ENCODE peak calls at places on chromosomes 6 and 20, in eight cellular contexts. One of them, this sample, is unnamed.

GRCh38 chr20:61620174-61620573 is 368.1 kb downstream of the CDH4 start:
- DNase-seq in BE2C: no peak
- DNase-seq in cardiac muscle cell: no peak
- DNase-seq in small intestine: no peak
- DNase-seq in lower lobe of right lung: no peak
- DNase-seq in fibroblast of lung: no peak
- DNase-seq in GM23338: no peak
- DNase-seq in GM23248: no peak
- DNase-seq in this sample: no peak

GRCh38 chr6:42555477-42556457 is 8.1 kb upstream of the UBR2 start:
- DNase-seq in lower lobe of right lung: no peak
- DNase-seq in BE2C: peak; percentile 60
- DNase-seq in fibroblast of lung: no peak
- DNase-seq in small intestine: peak; percentile 100
- DNase-seq in GM23338: peak; percentile 62
- DNase-seq in cardiac muscle cell: peak; percentile 7
- DNase-seq in GM23248: no peak
- DNase-seq in this sample: no peak

GRCh38 chr6:34317882-34318491 is 69.2 kb upstream of the SMIM29 start:
- DNase-seq in BE2C: no peak
- DNase-seq in GM23338: no peak
- DNase-seq in fibroblast of lung: no peak
- DNase-seq in lower lobe of right lung: no peak
- DNase-seq in GM23248: peak; percentile 38
- DNase-seq in cardiac muscle cell: peak; percentile 70
- DNase-seq in small intestine: no peak
- DNase-seq in this sample: no peak

GRCh38 chr20:1831606-1832005 is 63.6 kb upstream of the SIRPA start:
- DNase-seq in GM23338: no peak
- DNase-seq in fibroblast of lung: no peak
- DNase-seq in BE2C: no peak
- DNase-seq in lower lobe of right lung: no peak
- DNase-seq in GM23248: no peak
- DNase-seq in cardiac muscle cell: no peak
- DNase-seq in small intestine: no peak
- DNase-seq in this sample: no peak

GRCh38 chr20:61902213-61902869 is 163.3 kb downstream of the TAF4 start:
- DNase-seq in lower lobe of right lung: no peak
- DNase-seq in BE2C: no peak
- DNase-seq in GM23338: no peak
- DNase-seq in cardiac muscle cell: no peak
- DNase-seq in small intestine: no peak
- DNase-seq in fibroblast of lung: no peak
- DNase-seq in GM23248: no peak
- DNase-seq in this sample: peak; percentile 9

GRCh38 chr6:145017516-145017915 is 717.8 kb downstream of the EPM2A start:
- DNase-seq in small intestine: no peak
- DNase-seq in BE2C: no peak
- DNase-seq in fibroblast of lung: no peak
- DNase-seq in cardiac muscle cell: no peak
- DNase-seq in lower lobe of right lung: no peak
- DNase-seq in GM23248: peak; percentile 60
- DNase-seq in GM23338: no peak
- DNase-seq in this sample: no peak

GRCh38 chr6:26520088-26520839 is 17.9 kb upstream of the HMGN4 start:
- DNase-seq in GM23338: no peak
- DNase-seq in GM23248: peak; percentile 75
- DNase-seq in lower lobe of right lung: no peak
- DNase-seq in cardiac muscle cell: no peak
- DNase-seq in small intestine: no peak
- DNase-seq in fibroblast of lung: no peak
- DNase-seq in BE2C: peak; percentile 63
- DNase-seq in this sample: no peak

GRCh38 chr6:83429857-83430605 is 820 bp downstream of the ME1 start:
- DNase-seq in GM23338: peak; percentile 35
- DNase-seq in cardiac muscle cell: peak; percentile 47
- DNase-seq in BE2C: no peak
- DNase-seq in lower lobe of right lung: peak; percentile 55
- DNase-seq in small intestine: peak; percentile 85
- DNase-seq in GM23248: peak; percentile 53
- DNase-seq in fibroblast of lung: peak; percentile 46
- DNase-seq in this sample: no peak

GRCh38 chr6:168828800-168829199 is 387.8 kb downstream of the SMOC2 start:
- DNase-seq in small intestine: no peak
- DNase-seq in cardiac muscle cell: peak; percentile 68
- DNase-seq in fibroblast of lung: no peak
- DNase-seq in GM23248: no peak
- DNase-seq in lower lobe of right lung: no peak
- DNase-seq in BE2C: no peak
- DNase-seq in GM23338: no peak
- DNase-seq in this sample: no peak

GRCh38 chr6:156879235-156879995 is 102.2 kb downstream of the ARID1B start:
- DNase-seq in lower lobe of right lung: no peak
- DNase-seq in fibroblast of lung: peak; percentile 63
- DNase-seq in GM23338: no peak
- DNase-seq in cardiac muscle cell: no peak
- DNase-seq in small intestine: no peak
- DNase-seq in GM23248: no peak
- DNase-seq in BE2C: no peak
- DNase-seq in this sample: no peak

GRCh38 chr6:136774228-136775041 is 17.8 kb downstream of the MAP3K5 start:
- DNase-seq in lower lobe of right lung: no peak
- DNase-seq in GM23338: no peak
- DNase-seq in BE2C: no peak
- DNase-seq in small intestine: no peak
- DNase-seq in cardiac muscle cell: peak; percentile 82
- DNase-seq in GM23248: peak; percentile 79
- DNase-seq in fibroblast of lung: peak; percentile 90
- DNase-seq in this sample: no peak

GRCh38 chr6:142207265-142207877 is 60.3 kb downstream of the VTA1 start:
- DNase-seq in fibroblast of lung: peak; percentile 74
- DNase-seq in BE2C: peak; percentile 60
- DNase-seq in cardiac muscle cell: peak; percentile 79
- DNase-seq in GM23338: peak; percentile 90
- DNase-seq in lower lobe of right lung: peak; percentile 51
- DNase-seq in GM23248: peak; percentile 78
- DNase-seq in small intestine: peak; percentile 56
- DNase-seq in this sample: peak; percentile 25

GRCh38 chr6:142838821-142839685 is 105.9 kb downstream of the HIVEP2 start:
- DNase-seq in lower lobe of right lung: no peak
- DNase-seq in GM23248: peak; percentile 53
- DNase-seq in fibroblast of lung: no peak
- DNase-seq in GM23338: no peak
- DNase-seq in small intestine: peak; percentile 87
- DNase-seq in cardiac muscle cell: no peak
- DNase-seq in BE2C: no peak
- DNase-seq in this sample: no peak

DNA sequence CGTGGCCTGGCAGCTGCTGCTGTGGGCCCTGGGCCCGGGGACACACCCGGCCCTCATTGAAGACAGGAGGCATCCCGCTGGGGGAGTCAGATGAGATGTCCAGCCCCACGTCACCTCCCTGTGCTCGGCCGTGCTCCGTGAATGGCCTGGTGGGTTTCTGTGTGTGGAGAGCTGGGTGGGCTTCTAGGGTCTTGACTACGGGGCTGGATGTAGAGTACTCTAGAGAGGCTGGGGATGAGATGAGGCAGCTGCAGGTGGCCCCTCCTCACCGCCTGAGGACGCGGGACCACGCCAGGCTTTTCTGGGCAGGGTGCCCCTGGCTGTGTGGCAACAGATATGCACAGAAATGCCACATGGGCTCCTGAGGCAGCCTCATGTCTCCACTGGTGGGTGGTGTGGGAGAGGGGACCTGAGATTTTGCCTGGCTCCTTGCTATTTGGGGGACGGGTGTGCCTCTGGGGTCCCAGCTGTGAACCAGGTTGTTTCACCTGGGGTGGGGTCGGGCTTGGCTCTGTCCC is 8.4 kb upstream of the BHLHE23 start:
- DNase-seq in lower lobe of right lung: no peak
- DNase-seq in cardiac muscle cell: no peak
- DNase-seq in GM23248: no peak
- DNase-seq in BE2C: no peak
- DNase-seq in fibroblast of lung: no peak
- DNase-seq in GM23338: no peak
- DNase-seq in small intestine: no peak
- DNase-seq in this sample: no peak
- H3K4me1 ChIP-seq in lower lobe of right lung: no peaks in the 10 kb centered on the region
- H3K4me1 ChIP-seq in cardiac muscle cell: no peaks in the 10 kb centered on the region
- H3K4me1 ChIP-seq in GM23248: no peaks in the 10 kb centered on the region
- H3K4me1 ChIP-seq in BE2C: no peaks in the 10 kb centered on the region
- H3K4me1 ChIP-seq in fibroblast of lung: no peaks in the 10 kb centered on the region
- H3K4me1 ChIP-seq in GM23338: peaks cover 16% of the 10 kb centered on the region
- H3K4me1 ChIP-seq in small intestine: no peaks in the 10 kb centered on the region
- H3K4me1 ChIP-seq in this sample: peaks cover 16% of the 10 kb centered on the region

DNA sequence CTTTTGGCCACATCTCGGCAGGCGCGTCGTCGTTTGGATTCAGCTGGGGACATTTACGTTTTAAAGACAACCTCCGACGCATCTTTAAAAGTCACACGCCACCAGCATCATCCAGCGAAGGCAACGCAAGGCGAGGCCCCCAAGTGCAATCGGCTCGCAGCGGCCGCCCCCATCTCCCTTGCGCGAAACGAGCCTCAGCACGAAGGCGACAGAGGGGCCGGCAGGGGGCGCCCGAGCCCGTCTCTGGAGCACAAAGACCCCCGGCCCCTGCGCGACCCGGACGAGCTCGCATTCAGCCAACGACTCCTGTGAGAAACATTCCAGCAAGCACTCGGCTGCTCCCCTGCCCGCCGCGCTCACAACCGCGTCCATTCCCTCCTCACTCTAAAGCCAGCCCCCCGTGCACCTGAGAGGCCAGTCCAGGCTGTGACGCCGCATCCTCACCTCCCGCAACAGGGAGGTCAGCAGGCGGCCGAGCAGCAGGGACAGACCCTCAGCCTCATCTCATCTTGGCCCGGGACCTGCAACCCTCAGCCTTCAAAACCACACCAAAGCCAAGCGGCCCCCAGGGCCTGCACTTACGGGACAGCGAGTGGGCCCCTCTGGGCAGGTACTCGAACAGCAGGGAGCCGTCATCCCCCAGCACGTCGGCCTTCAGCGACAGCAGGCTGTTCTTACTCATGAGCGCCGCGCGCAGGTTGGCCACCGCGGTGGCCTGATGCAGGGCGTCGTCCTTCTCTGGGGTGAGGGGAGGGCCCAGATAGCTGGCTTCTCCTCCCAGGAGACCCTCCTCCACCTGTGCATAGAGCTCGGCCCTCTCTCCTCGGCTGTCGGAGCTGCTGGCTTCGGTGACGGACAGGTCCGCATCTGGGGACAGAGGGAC is 35.8 kb downstream of the SLC2A4RG start:
- DNase-seq in small intestine: no peak
- DNase-seq in GM23338: peak; percentile 94
- DNase-seq in fibroblast of lung: peak; percentile 31
- DNase-seq in cardiac muscle cell: peak; percentile 51
- DNase-seq in GM23248: peak; percentile 62
- DNase-seq in lower lobe of right lung: no peak
- DNase-seq in BE2C: peak; percentile 88
- DNase-seq in this sample: peak; percentile 51
- H3K4me3 ChIP-seq in small intestine: no peak overlapping the region
- H3K4me3 ChIP-seq in GM23338: peak overlapping the region; percentile 68
- H3K4me3 ChIP-seq in fibroblast of lung: no peak overlapping the region
- H3K4me3 ChIP-seq in cardiac muscle cell: no peak overlapping the region
- H3K4me3 ChIP-seq in GM23248: peak overlapping the region; percentile 59
- H3K4me3 ChIP-seq in lower lobe of right lung: no peak overlapping the region
- H3K4me3 ChIP-seq in BE2C: peak overlapping the region; percentile 40
- H3K4me3 ChIP-seq in this sample: peak overlapping the region; percentile 15

GRCh38 chr6:111562271-111562670 is 43.4 kb downstream of the TRAF3IP2 start:
- DNase-seq in fibroblast of lung: no peak
- DNase-seq in small intestine: no peak
- DNase-seq in GM23338: no peak
- DNase-seq in BE2C: no peak
- DNase-seq in lower lobe of right lung: no peak
- DNase-seq in cardiac muscle cell: no peak
- DNase-seq in GM23248: no peak
- DNase-seq in this sample: no peak

GRCh38 chr6:111564482-111564945 is 41.2 kb downstream of the TRAF3IP2 start:
- DNase-seq in BE2C: peak; percentile 27
- DNase-seq in GM23248: peak; percentile 90
- DNase-seq in lower lobe of right lung: no peak
- DNase-seq in fibroblast of lung: peak; percentile 57
- DNase-seq in GM23338: no peak
- DNase-seq in cardiac muscle cell: peak; percentile 29
- DNase-seq in small intestine: no peak
- DNase-seq in this sample: no peak

GRCh38 chr6:111565316-111566221 is 40.1 kb downstream of the TRAF3IP2 start:
- DNase-seq in GM23248: no peak
- DNase-seq in cardiac muscle cell: no peak
- DNase-seq in fibroblast of lung: no peak
- DNase-seq in lower lobe of right lung: no peak
- DNase-seq in GM23338: peak; percentile 74
- DNase-seq in BE2C: no peak
- DNase-seq in small intestine: peak; percentile 46
- DNase-seq in this sample: no peak

GRCh38 chr6:111566222-111566717 is 39.4 kb downstream of the TRAF3IP2 start:
- DNase-seq in small intestine: no peak
- DNase-seq in GM23338: no peak
- DNase-seq in lower lobe of right lung: no peak
- DNase-seq in BE2C: no peak
- DNase-seq in GM23248: peak; percentile 19
- DNase-seq in cardiac muscle cell: no peak
- DNase-seq in fibroblast of lung: no peak
- DNase-seq in this sample: no peak

DNA sequence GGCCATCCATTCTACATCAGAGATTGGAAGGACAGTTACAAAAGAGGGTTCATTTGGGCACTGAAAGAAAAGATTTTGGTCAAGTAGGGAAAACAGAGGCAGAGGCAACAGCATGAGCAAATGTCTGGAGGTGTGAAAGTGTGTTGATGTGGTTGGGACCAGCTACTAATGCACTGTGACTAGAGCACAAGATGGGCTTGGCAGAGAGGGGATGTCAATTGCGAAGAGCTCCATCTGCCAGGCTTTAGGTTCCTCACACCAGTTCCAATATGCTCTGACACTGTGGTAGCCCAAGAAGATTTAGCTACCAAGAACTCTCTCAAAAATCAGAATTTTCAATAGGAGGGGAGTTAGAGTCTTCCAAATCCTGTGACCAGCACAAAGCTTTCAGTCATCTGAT is 42.1 kb downstream of the TRAF3IP2 start:
- DNase-seq in cardiac muscle cell: no peak
- DNase-seq in small intestine: no peak
- DNase-seq in BE2C: no peak
- DNase-seq in GM23248: no peak
- DNase-seq in lower lobe of right lung: no peak
- DNase-seq in fibroblast of lung: no peak
- DNase-seq in GM23338: no peak
- DNase-seq in this sample: no peak
- H3K4me1 ChIP-seq in cardiac muscle cell: peaks cover 29% of the 10 kb centered on the region
- H3K4me1 ChIP-seq in small intestine: no peaks in the 10 kb centered on the region
- H3K4me1 ChIP-seq in BE2C: peaks cover 48% of the 10 kb centered on the region
- H3K4me1 ChIP-seq in GM23248: peaks cover 51% of the 10 kb centered on the region
- H3K4me1 ChIP-seq in lower lobe of right lung: peaks cover 64% of the 10 kb centered on the region
- H3K4me1 ChIP-seq in fibroblast of lung: peaks cover 33% of the 10 kb centered on the region
- H3K4me1 ChIP-seq in GM23338: no peaks in the 10 kb centered on the region
- H3K4me1 ChIP-seq in this sample: peaks cover 2% of the 10 kb centered on the region

DNA sequence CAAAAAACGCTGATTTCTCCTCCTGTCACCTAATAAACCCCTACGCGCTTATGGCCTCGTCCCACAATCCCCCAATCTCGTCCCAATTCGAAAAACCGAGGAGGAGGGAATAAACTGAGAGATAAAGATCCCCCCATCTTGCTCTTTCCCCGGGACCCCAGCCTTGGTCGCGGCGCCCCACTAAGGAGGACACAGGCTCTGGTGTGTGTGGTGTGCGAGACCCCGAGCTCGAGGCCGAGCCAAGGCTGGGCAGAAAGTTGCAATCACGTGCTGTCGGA is 1.3 kb upstream of the NR2E1 start:
- DNase-seq in GM23338: no peak
- DNase-seq in fibroblast of lung: no peak
- DNase-seq in small intestine: no peak
- DNase-seq in BE2C: no peak
- DNase-seq in cardiac muscle cell: no peak
- DNase-seq in lower lobe of right lung: no peak
- DNase-seq in GM23248: no peak
- DNase-seq in this sample: no peak
- H3K4me3 ChIP-seq in GM23338: peak overlapping the region; percentile 62
- H3K4me3 ChIP-seq in fibroblast of lung: no peak overlapping the region
- H3K4me3 ChIP-seq in small intestine: no peak overlapping the region
- H3K4me3 ChIP-seq in BE2C: peak overlapping the region; percentile 10
- H3K4me3 ChIP-seq in cardiac muscle cell: no peak overlapping the region
- H3K4me3 ChIP-seq in lower lobe of right lung: no peak overlapping the region
- H3K4me3 ChIP-seq in GM23248: no peak overlapping the region
- H3K4me3 ChIP-seq in this sample: peak overlapping the region; percentile 31